ENCODE peak calls at places on chromosomes 13 and 19, in eight cellular contexts. Z is tibial artery; E is mesendoderm; V is HEK293T; A is T-helper 2 cell; N is heart right ventricle; M is right cardiac atrium; D is activated T-helper 1 cell treated with anti-CD3 and anti-CD28 coated beads, Interleukin-12 subunit alpha, Interleukin-12 subunit beta, Interleukin-2, Interleukin-4 antibody, amounts not matched to agents 30 ng/mL and 10 ng/mL and 1 ng/mL, durations not matched to agents 14 hours and 24 hours and 36 hours. F is an unnamed sample.

GRCh38 chr19:17370026-17370587 is 7.0 kb downstream of the PLVAP start:
- DNase-seq in M (peak; percentile 4), E (no peak), A (no peak), N (no peak), V (no peak), D (no peak), Z (no peak), F (no peak)

GRCh38 chr13:78241278-78241919 is 322.8 kb upstream of the EDNRB start:
- DNase-seq in N (peak; percentile 14), A (no peak), M (peak; percentile 34), D (no peak), E (peak; percentile 61), Z (no peak), V (peak; percentile 85), F (no peak)

GRCh38 chr19:32711747-32712146 is 7.8 kb upstream of the TDRD12 start:
- DNase-seq in A (no peak), Z (no peak), V (no peak), E (no peak), D (no peak), N (no peak), M (no peak), F (no peak)

GRCh38 chr13:109348514-109349340 is 437.7 kb downstream of the IRS2 start:
- DNase-seq in M (no peak), D (no peak), V (no peak), N (no peak), Z (no peak), E (no peak), A (no peak), F (no peak)

GRCh38 chr19:15432629-15433518 is 14.1 kb upstream of the AKAP8L start:
- DNase-seq in A (peak; percentile 88), M (peak; percentile 97), N (peak; percentile 95), D (peak; percentile 94), E (peak; percentile 93), Z (peak; percentile 94), V (peak; percentile 98), F (no peak)

GRCh38 chr19:35155981-35156672 is 1.6 kb downstream of the FXYD5 start:
- DNase-seq in N (no peak), M (no peak), D (no peak), A (no peak), E (no peak), V (no peak), Z (no peak), F (no peak)

GRCh38 chr13:91017031-91017668 is 330.3 kb upstream of the MIR17HG start:
- DNase-seq in D (no peak), V (peak; percentile 89), Z (no peak), E (peak; percentile 73), N (no peak), M (peak; percentile 45), A (no peak), F (no peak)

GRCh38 chr13:27482996-27483395 is 32.6 kb upstream of the MTIF3 start:
- DNase-seq in D (no peak), V (no peak), A (no peak), E (no peak), M (no peak), Z (no peak), N (no peak), F (no peak)

GRCh38 chr13:30042272-30042671 is 191.9 kb upstream of the UBL3 start:
- DNase-seq in N (no peak), A (no peak), M (no peak), V (no peak), Z (no peak), E (peak; percentile 93), D (no peak), F (no peak)

GRCh38 chr13:89897681-89898080 is 1449.8 kb upstream of the MIR17HG start:
- DNase-seq in D (no peak), A (no peak), N (no peak), M (no peak), Z (no peak), E (no peak), V (no peak), F (no peak)

GRCh38 chr19:7715671-7716070 is 13.7 kb upstream of the FCER2 start:
- DNase-seq in Z (no peak), A (no peak), V (no peak), N (no peak), D (no peak), E (no peak), M (no peak), F (no peak)

GRCh38 chr13:93025984-93026383 is 200.6 kb upstream of the GPC6 start:
- DNase-seq in A (no peak), Z (no peak), D (no peak), M (no peak), N (no peak), V (no peak), E (no peak), F (no peak)

GRCh38 chr19:11887618-11888531 is at the start of gene ZNF69:
- DNase-seq in N (peak; percentile 90), A (peak; percentile 24), D (peak; percentile 14), E (peak; percentile 97), V (no peak), M (peak; percentile 97), Z (peak; percentile 92), F (peak; percentile 53)

GRCh38 chr13:40897058-40897457 is 107.6 kb downstream of the SLC25A15 start:
- DNase-seq in E (no peak), D (no peak), N (no peak), A (no peak), M (no peak), V (no peak), Z (no peak), F (no peak)

GRCh38 chr19:48635263-48635965 is 1.8 kb downstream of the DBP start:
- DNase-seq in Z (peak; percentile 90), E (no peak), M (peak; percentile 90), V (peak; percentile 73), D (peak; percentile 72), A (peak; percentile 68), N (peak; percentile 76), F (no peak)

GRCh38 chr19:14346279-14346678 is 35.0 kb upstream of the ADGRE5 start:
- DNase-seq in Z (no peak), N (no peak), M (no peak), D (no peak), V (no peak), A (no peak), E (no peak), F (no peak)

GRCh38 chr13:67619987-67620386 is 389.9 kb upstream of the PCDH9 start:
- DNase-seq in N (no peak), E (no peak), D (no peak), V (no peak), A (no peak), M (no peak), Z (no peak), F (peak; percentile 5)

GRCh38 chr19:6059996-6060599 is 50.2 kb downstream of the RFX2 start:
- DNase-seq in M (no peak), E (no peak), D (no peak), N (no peak), A (no peak), V (no peak), Z (peak; percentile 47), F (no peak)

GRCh38 chr13:89748716-89749115 is 1598.8 kb upstream of the MIR17HG start:
- DNase-seq in V (no peak), D (no peak), Z (no peak), A (no peak), E (peak; percentile 11), M (no peak), N (no peak), F (no peak)

GRCh38 chr19:18908917-18909619 is 10.1 kb downstream of the COPE start:
- DNase-seq in A (no peak), E (no peak), V (no peak), M (no peak), N (no peak), D (no peak), Z (no peak), F (no peak)

GRCh38 chr13:77055158-77055557 is 28.2 kb upstream of the FBXL3 start:
- DNase-seq in N (no peak), Z (no peak), E (no peak), A (no peak), D (no peak), M (no peak), V (no peak), F (no peak)

GRCh38 chr19:18867751-18868150 is 28.2 kb downstream of the CERS1 start:
- DNase-seq in Z (no peak), E (no peak), V (no peak), N (no peak), M (no peak), A (no peak), D (no peak), F (no peak)

GRCh38 chr19:1019980-1020867 is 699 bp downstream of the TMEM259 start:
- DNase-seq in E (peak; percentile 64), N (peak; percentile 54), Z (no peak), A (no peak), D (no peak), M (peak; percentile 78), V (no peak), F (no peak)

GRCh38 chr13:28401303-28402056 is 93.4 kb downstream of the FLT1 start:
- DNase-seq in M (no peak), N (no peak), V (no peak), E (no peak), A (no peak), Z (no peak), D (no peak), F (no peak)

GRCh38 chr19:12668346-12668745 is 1.7 kb downstream of the WDR83 start:
- DNase-seq in D (no peak), Z (no peak), N (no peak), V (no peak), A (no peak), M (no peak), E (no peak), F (no peak)

GRCh38 chr13:45406421-45406820 is 11.8 kb downstream of the SLC25A30 start:
- DNase-seq in A (no peak), N (no peak), E (no peak), M (no peak), Z (no peak), D (no peak), V (no peak), F (no peak)

GRCh38 chr19:1082928-1083816 is 12.0 kb downstream of the POLR2E start:
- DNase-seq in N (peak; percentile 13), M (peak; percentile 49), A (no peak), E (no peak), Z (no peak), D (no peak), V (no peak), F (no peak)

GRCh38 chr13:91167706-91168459 is 179.6 kb upstream of the MIR17HG start:
- DNase-seq in M (no peak), Z (no peak), E (no peak), V (no peak), A (no peak), D (no peak), N (no peak), F (no peak)

GRCh38 chr13:20990910-20991525 is 70.4 kb downstream of the LATS2 start:
- DNase-seq in E (no peak), M (no peak), Z (no peak), V (no peak), A (no peak), D (no peak), N (no peak), F (no peak)

GRCh38 chr13:68048802-68049359 is 818.7 kb upstream of the PCDH9 start:
- DNase-seq in A (no peak), D (no peak), N (no peak), M (no peak), V (no peak), E (no peak), Z (no peak), F (no peak)

GRCh38 chr13:74074723-74075122 is 59.5 kb downstream of the KLF12 start:
- DNase-seq in A (no peak), M (peak; percentile 11), E (peak; percentile 10), N (no peak), V (no peak), D (no peak), Z (no peak), F (peak; percentile 7)